ENCODE peak calls at places on chromosomes 6 and 20, in nine cellular contexts. One of them, this sample, is unnamed.

GRCh38 chr6:111601875-111602274 is 3.8 kb downstream of the TRAF3IP2 start:
- DNase-seq in ovary: no peak
- DNase-seq in activated T-cell treated with anti-CD3 and anti-CD28 coated beads, Interleukin-2, amount 50 U/mL, for 4 hours: no peak
- DNase-seq in activated naive CD8-positive, alpha-beta T cell treated with anti-CD3 and anti-CD28 coated beads for 36 hours: no peak
- DNase-seq in myocyte: peak; percentile 78
- DNase-seq in NT2/D1: no peak
- DNase-seq in HTR-8/SVneo: no peak
- DNase-seq in amygdala: no peak
- DNase-seq in lung: no peak
- DNase-seq in this sample: no peak

GRCh38 chr20:40689943-40690835 is 1.2 kb upstream of the MAFB start:
- DNase-seq in ovary: peak; percentile 93
- DNase-seq in activated T-cell treated with anti-CD3 and anti-CD28 coated beads, Interleukin-2, amount 50 U/mL, for 4 hours: peak; percentile 25
- DNase-seq in activated naive CD8-positive, alpha-beta T cell treated with anti-CD3 and anti-CD28 coated beads for 36 hours: peak; percentile 75
- DNase-seq in myocyte: peak; percentile 70
- DNase-seq in NT2/D1: peak; percentile 83
- DNase-seq in HTR-8/SVneo: peak; percentile 91
- DNase-seq in amygdala: peak; percentile 84
- DNase-seq in lung: peak; percentile 92
- DNase-seq in this sample: peak; percentile 71

GRCh38 chr6:112189494-112189893 is 64.9 kb downstream of the LAMA4 start:
- DNase-seq in ovary: no peak
- DNase-seq in activated T-cell treated with anti-CD3 and anti-CD28 coated beads, Interleukin-2, amount 50 U/mL, for 4 hours: no peak
- DNase-seq in activated naive CD8-positive, alpha-beta T cell treated with anti-CD3 and anti-CD28 coated beads for 36 hours: no peak
- DNase-seq in myocyte: no peak
- DNase-seq in NT2/D1: no peak
- DNase-seq in HTR-8/SVneo: no peak
- DNase-seq in amygdala: no peak
- DNase-seq in lung: no peak
- DNase-seq in this sample: no peak

GRCh38 chr20:479487-479886 is 17.2 kb upstream of the TBC1D20 start:
- DNase-seq in ovary: no peak
- DNase-seq in activated T-cell treated with anti-CD3 and anti-CD28 coated beads, Interleukin-2, amount 50 U/mL, for 4 hours: no peak
- DNase-seq in activated naive CD8-positive, alpha-beta T cell treated with anti-CD3 and anti-CD28 coated beads for 36 hours: no peak
- DNase-seq in myocyte: no peak
- DNase-seq in NT2/D1: no peak
- DNase-seq in HTR-8/SVneo: no peak
- DNase-seq in amygdala: no peak
- DNase-seq in lung: no peak
- DNase-seq in this sample: no peak

GRCh38 chr6:43242908-43243648 is at the start of gene TTBK1:
- DNase-seq in ovary: no peak
- DNase-seq in activated T-cell treated with anti-CD3 and anti-CD28 coated beads, Interleukin-2, amount 50 U/mL, for 4 hours: no peak
- DNase-seq in activated naive CD8-positive, alpha-beta T cell treated with anti-CD3 and anti-CD28 coated beads for 36 hours: peak; percentile 47
- DNase-seq in myocyte: no peak
- DNase-seq in NT2/D1: no peak
- DNase-seq in HTR-8/SVneo: no peak
- DNase-seq in amygdala: peak; percentile 39
- DNase-seq in lung: no peak
- DNase-seq in this sample: no peak

GRCh38 chr6:94487371-94487770 is 1068.0 kb upstream of the EPHA7 start:
- DNase-seq in ovary: no peak
- DNase-seq in activated T-cell treated with anti-CD3 and anti-CD28 coated beads, Interleukin-2, amount 50 U/mL, for 4 hours: no peak
- DNase-seq in activated naive CD8-positive, alpha-beta T cell treated with anti-CD3 and anti-CD28 coated beads for 36 hours: no peak
- DNase-seq in myocyte: no peak
- DNase-seq in NT2/D1: no peak
- DNase-seq in HTR-8/SVneo: no peak
- DNase-seq in amygdala: no peak
- DNase-seq in lung: no peak
- DNase-seq in this sample: no peak

GRCh38 chr20:18971574-18971973 is 158.0 kb downstream of the SCP2D1 start:
- DNase-seq in ovary: no peak
- DNase-seq in activated T-cell treated with anti-CD3 and anti-CD28 coated beads, Interleukin-2, amount 50 U/mL, for 4 hours: no peak
- DNase-seq in activated naive CD8-positive, alpha-beta T cell treated with anti-CD3 and anti-CD28 coated beads for 36 hours: no peak
- DNase-seq in myocyte: no peak
- DNase-seq in NT2/D1: no peak
- DNase-seq in HTR-8/SVneo: no peak
- DNase-seq in amygdala: no peak
- DNase-seq in lung: no peak
- DNase-seq in this sample: no peak

GRCh38 chr6:42970859-42971612 is 7.9 kb downstream of the PEX6 start:
- DNase-seq in ovary: no peak
- DNase-seq in activated T-cell treated with anti-CD3 and anti-CD28 coated beads, Interleukin-2, amount 50 U/mL, for 4 hours: no peak
- DNase-seq in activated naive CD8-positive, alpha-beta T cell treated with anti-CD3 and anti-CD28 coated beads for 36 hours: peak; percentile 26
- DNase-seq in myocyte: peak; percentile 35
- DNase-seq in NT2/D1: no peak
- DNase-seq in HTR-8/SVneo: no peak
- DNase-seq in amygdala: no peak
- DNase-seq in lung: no peak
- DNase-seq in this sample: no peak

GRCh38 chr20:53942121-53942816 is 128.1 kb downstream of the BCAS1 start:
- DNase-seq in ovary: no peak
- DNase-seq in activated T-cell treated with anti-CD3 and anti-CD28 coated beads, Interleukin-2, amount 50 U/mL, for 4 hours: no peak
- DNase-seq in activated naive CD8-positive, alpha-beta T cell treated with anti-CD3 and anti-CD28 coated beads for 36 hours: no peak
- DNase-seq in myocyte: peak; percentile 48
- DNase-seq in NT2/D1: peak; percentile 76
- DNase-seq in HTR-8/SVneo: no peak
- DNase-seq in amygdala: no peak
- DNase-seq in lung: no peak
- DNase-seq in this sample: no peak

GRCh38 chr6:91083226-91083625 is 496.4 kb upstream of the MAP3K7 start:
- DNase-seq in ovary: no peak
- DNase-seq in activated T-cell treated with anti-CD3 and anti-CD28 coated beads, Interleukin-2, amount 50 U/mL, for 4 hours: no peak
- DNase-seq in activated naive CD8-positive, alpha-beta T cell treated with anti-CD3 and anti-CD28 coated beads for 36 hours: no peak
- DNase-seq in myocyte: peak; percentile 30
- DNase-seq in NT2/D1: no peak
- DNase-seq in HTR-8/SVneo: no peak
- DNase-seq in amygdala: no peak
- DNase-seq in lung: no peak
- DNase-seq in this sample: no peak

GRCh38 chr6:123036663-123037062 is 40.6 kb downstream of the CLVS2 start:
- DNase-seq in ovary: no peak
- DNase-seq in activated T-cell treated with anti-CD3 and anti-CD28 coated beads, Interleukin-2, amount 50 U/mL, for 4 hours: no peak
- DNase-seq in activated naive CD8-positive, alpha-beta T cell treated with anti-CD3 and anti-CD28 coated beads for 36 hours: no peak
- DNase-seq in myocyte: no peak
- DNase-seq in NT2/D1: no peak
- DNase-seq in HTR-8/SVneo: no peak
- DNase-seq in amygdala: no peak
- DNase-seq in lung: no peak
- DNase-seq in this sample: no peak

GRCh38 chr6:5481024-5481423 is 219.7 kb downstream of the FARS2 start:
- DNase-seq in ovary: no peak
- DNase-seq in activated T-cell treated with anti-CD3 and anti-CD28 coated beads, Interleukin-2, amount 50 U/mL, for 4 hours: no peak
- DNase-seq in activated naive CD8-positive, alpha-beta T cell treated with anti-CD3 and anti-CD28 coated beads for 36 hours: no peak
- DNase-seq in myocyte: no peak
- DNase-seq in NT2/D1: no peak
- DNase-seq in HTR-8/SVneo: no peak
- DNase-seq in amygdala: no peak
- DNase-seq in lung: no peak
- DNase-seq in this sample: no peak